ENCODE peak calls at places on chromosomes 11 and 22, in six cellular contexts. One of them, this sample, is unnamed.

GRCh38 chr22:45208993-45209838 is 31.5 kb downstream of the KIAA0930 start:
- DNase-seq in ovary: no peak
- DNase-seq in K562: peak
- DNase-seq in endothelial cell of umbilical vein: peak
- DNase-seq in HCT116: no peak
- DNase-seq in uterus: no peak
- DNase-seq in this sample: peak

GRCh38 chr22:38240734-38241252 is 32.0 kb downstream of the TMEM184B start:
- DNase-seq in endothelial cell of umbilical vein: peak
- DNase-seq in uterus: no peak
- DNase-seq in K562: peak
- DNase-seq in HCT116: peak
- DNase-seq in ovary: peak
- DNase-seq in this sample: peak

GRCh38 chr11:119352857-119353260 is 6.4 kb upstream of the MFRP start:
- DNase-seq in ovary: peak
- DNase-seq in HCT116: no peak
- DNase-seq in K562: peak
- DNase-seq in uterus: peak
- DNase-seq in endothelial cell of umbilical vein: peak
- DNase-seq in this sample: no peak

GRCh38 chr11:118883368-118884071 is at the start of gene CXCR5:
- DNase-seq in HCT116: no peak
- DNase-seq in K562: no peak
- DNase-seq in ovary: no peak
- DNase-seq in endothelial cell of umbilical vein: no peak
- DNase-seq in uterus: no peak
- DNase-seq in this sample: no peak

GRCh38 chr11:72013765-72014711 is 15.3 kb downstream of the IL18BP start:
- DNase-seq in HCT116: no peak
- DNase-seq in uterus: no peak
- DNase-seq in K562: no peak
- DNase-seq in ovary: no peak
- DNase-seq in endothelial cell of umbilical vein: no peak
- DNase-seq in this sample: no peak

GRCh38 chr11:84830372-84830771 is 796.8 kb downstream of the DLG2 start:
- DNase-seq in K562: no peak
- DNase-seq in endothelial cell of umbilical vein: no peak
- DNase-seq in HCT116: no peak
- DNase-seq in ovary: no peak
- DNase-seq in uterus: no peak
- DNase-seq in this sample: no peak

GRCh38 chr11:128497057-128497957 is 90.1 kb downstream of the ETS1 start:
- DNase-seq in uterus: peak
- DNase-seq in endothelial cell of umbilical vein: peak
- DNase-seq in ovary: peak
- DNase-seq in K562: no peak
- DNase-seq in HCT116: peak
- DNase-seq in this sample: no peak

GRCh38 chr22:18068381-18068988 is 9.3 kb upstream of the PEX26 start:
- DNase-seq in uterus: peak
- DNase-seq in HCT116: no peak
- DNase-seq in K562: no peak
- DNase-seq in ovary: no peak
- DNase-seq in endothelial cell of umbilical vein: no peak
- DNase-seq in this sample: no peak

GRCh38 chr11:61596539-61596938 is 15.7 kb upstream of the SYT7 start:
- DNase-seq in ovary: no peak
- DNase-seq in uterus: no peak
- DNase-seq in HCT116: no peak
- DNase-seq in endothelial cell of umbilical vein: no peak
- DNase-seq in K562: no peak
- DNase-seq in this sample: no peak

GRCh38 chr11:95231881-95232605 is 1.0 kb upstream of the SESN3 start:
- DNase-seq in ovary: peak
- DNase-seq in endothelial cell of umbilical vein: peak
- DNase-seq in uterus: peak
- DNase-seq in HCT116: no peak
- DNase-seq in K562: no peak
- DNase-seq in this sample: no peak

GRCh38 chr11:65388731-65389130 is 2.3 kb downstream of the FRMD8 start:
- DNase-seq in uterus: no peak
- DNase-seq in K562: no peak
- DNase-seq in HCT116: no peak
- DNase-seq in endothelial cell of umbilical vein: no peak
- DNase-seq in ovary: no peak
- DNase-seq in this sample: no peak

GRCh38 chr22:36536717-36537116 is 7.8 kb upstream of the EIF3D start:
- DNase-seq in HCT116: no peak
- DNase-seq in uterus: no peak
- DNase-seq in K562: no peak
- DNase-seq in ovary: no peak
- DNase-seq in endothelial cell of umbilical vein: no peak
- DNase-seq in this sample: no peak

GRCh38 chr11:117064275-117064674 is 34.0 kb downstream of the SIK3 start:
- DNase-seq in ovary: no peak
- DNase-seq in HCT116: no peak
- DNase-seq in endothelial cell of umbilical vein: no peak
- DNase-seq in uterus: no peak
- DNase-seq in K562: no peak
- DNase-seq in this sample: no peak

GRCh38 chr11:35236667-35237003 is 97.7 kb downstream of the CD44 start:
- DNase-seq in HCT116: no peak
- DNase-seq in endothelial cell of umbilical vein: no peak
- DNase-seq in ovary: no peak
- DNase-seq in K562: no peak
- DNase-seq in uterus: no peak
- DNase-seq in this sample: no peak

GRCh38 chr11:64207247-64208085 is 945 bp downstream of the FERMT3 start:
- DNase-seq in endothelial cell of umbilical vein: peak
- DNase-seq in uterus: peak
- DNase-seq in K562: peak
- DNase-seq in HCT116: no peak
- DNase-seq in ovary: peak
- DNase-seq in this sample: peak
- TF ChIP-seq POLR2A in endothelial cell of umbilical vein: peak
- TF ChIP-seq POLR2A in uterus: no peak
- TF ChIP-seq POLR2A in K562: peak
- TF ChIP-seq POLR2A in HCT116: no peak
- TF ChIP-seq POLR2A in ovary: no peak
- TF ChIP-seq POLR2A in this sample: peak

GRCh38 chr11:66545701-66546367 is at the start of gene ZDHHC24:
- DNase-seq in K562: peak
- DNase-seq in uterus: peak
- DNase-seq in ovary: peak
- DNase-seq in endothelial cell of umbilical vein: peak
- DNase-seq in HCT116: peak
- DNase-seq in this sample: peak
- TF ChIP-seq POLR2A in K562: peak
- TF ChIP-seq POLR2A in uterus: peak
- TF ChIP-seq POLR2A in ovary: no peak
- TF ChIP-seq POLR2A in endothelial cell of umbilical vein: peak
- TF ChIP-seq POLR2A in HCT116: peak
- TF ChIP-seq POLR2A in this sample: peak

GRCh38 chr11:59560702-59561469 is 49.5 kb downstream of the OR4D9 start:
- DNase-seq in HCT116: peak
- DNase-seq in K562: peak
- DNase-seq in uterus: peak
- DNase-seq in endothelial cell of umbilical vein: peak
- DNase-seq in ovary: peak
- DNase-seq in this sample: no peak
- TF ChIP-seq POLR2A in HCT116: no peak
- TF ChIP-seq POLR2A in K562: peak
- TF ChIP-seq POLR2A in uterus: peak
- TF ChIP-seq POLR2A in endothelial cell of umbilical vein: no peak
- TF ChIP-seq POLR2A in ovary: peak
- TF ChIP-seq POLR2A in this sample: peak

GRCh38 chr11:78170874-78171549 is 17.4 kb downstream of the KCTD21 start:
- DNase-seq in HCT116: no peak
- DNase-seq in K562: no peak
- DNase-seq in endothelial cell of umbilical vein: no peak
- DNase-seq in ovary: no peak
- DNase-seq in uterus: no peak
- DNase-seq in this sample: no peak
- TF ChIP-seq POLR2A in HCT116: no peak
- TF ChIP-seq POLR2A in K562: no peak
- TF ChIP-seq POLR2A in endothelial cell of umbilical vein: no peak
- TF ChIP-seq POLR2A in ovary: no peak
- TF ChIP-seq POLR2A in uterus: no peak
- TF ChIP-seq POLR2A in this sample: no peak

This sample was measured in H54.